ENCODE peak calls at places on chromosomes 4 and X, in six cellular contexts. B is EH; T is A549; U is nucleus accumbens; R is EL; D is CD8-positive, alpha-beta memory T cell. J is an unnamed sample.

GRCh38 chr4:29566371-29566770 is 1153.8 kb upstream of the PCDH7 start:
- DNase-seq in R (no peak), D (no peak), T (no peak), B (no peak), U (no peak), J (no peak)

GRCh38 chrX:103157511-103158316 is 57.2 kb upstream of the BEX4 start:
- DNase-seq in R (peak; percentile 51), D (no peak), U (no peak), T (peak; percentile 23), B (peak; percentile 43), J (peak; percentile 5)

GRCh38 chr4:71081192-71081591 is 87.7 kb downstream of the DCK start:
- DNase-seq in B (no peak), T (no peak), D (no peak), U (no peak), R (no peak), J (no peak)

GRCh38 chrX:13469963-13470679 is 99.3 kb upstream of the EGFL6 start:
- DNase-seq in T (peak; percentile 14), D (no peak), R (peak; percentile 69), B (peak; percentile 82), U (no peak), J (no peak)

GRCh38 chrX:138519296-138519695 is 192.2 kb downstream of the FGF13 start:
- DNase-seq in B (no peak), R (no peak), U (no peak), T (no peak), D (no peak), J (no peak)

GRCh38 chrX:116317409-116317808 is 119.0 kb upstream of the SLC6A14 start:
- DNase-seq in B (peak; percentile 0), U (no peak), R (peak; percentile 14), D (no peak), T (no peak), J (no peak)

GRCh38 chr4:186644737-186645261 is 78.9 kb downstream of the FAT1 start:
- DNase-seq in D (no peak), U (no peak), B (peak; percentile 42), R (peak; percentile 9), T (no peak), J (no peak)

GRCh38 chrX:57900961-57901360 is 9.3 kb downstream of the ZXDA start:
- DNase-seq in R (peak; percentile 41), T (no peak), D (no peak), B (peak; percentile 82), U (no peak), J (no peak)

GRCh38 chr4:13208558-13209193 is 275.5 kb downstream of the RAB28 start:
- DNase-seq in B (no peak), D (no peak), U (no peak), R (no peak), T (peak; percentile 5), J (no peak)

GRCh38 chr4:89800527-89801103 is 36.3 kb downstream of the SNCA start:
- DNase-seq in T (no peak), B (peak; percentile 15), D (no peak), R (no peak), U (no peak), J (no peak)

GRCh38 chrX:119685225-119686066 is 7.5 kb downstream of the SEPTIN6 start:
- DNase-seq in B (peak; percentile 28), D (peak; percentile 22), T (no peak), R (no peak), U (no peak), J (peak; percentile 93)

GRCh38 chr4:8050555-8051206 is 107.9 kb downstream of the ABLIM2 start:
- DNase-seq in R (no peak), U (no peak), T (no peak), B (peak; percentile 58), D (no peak), J (peak; percentile 75)

GRCh38 chr4:69095301-69095731 is 958 bp upstream of the UGT2B7 start:
- DNase-seq in T (peak; percentile 89), B (peak; percentile 49), U (no peak), D (no peak), R (peak; percentile 63), J (no peak)

GRCh38 chrX:123899701-123900100 is 39.8 kb downstream of the XIAP start:
- DNase-seq in R (peak; percentile 12), B (peak; percentile 41), T (no peak), D (no peak), U (no peak), J (no peak)

GRCh38 chr4:48190839-48191238 is 56.8 kb upstream of the TXK start:
- DNase-seq in T (no peak), U (no peak), D (no peak), B (no peak), R (no peak), J (no peak)

GRCh38 chr4:169922632-169923276 is 103.4 kb downstream of the MFAP3L start:
- DNase-seq in D (no peak), B (peak; percentile 15), T (no peak), R (no peak), U (no peak), J (no peak)

J was measured in NCI-H748 treated with DMSO at 0.1 percent for 48 hours.